ENCODE peak calls at places on chromosome 16, in five cellular contexts. One of them, this sample, is unnamed.

GRCh38 chr16:50559342-50559741 is 11.1 kb downstream of the NKD1 start:
- DNase-seq in CD8-positive, alpha-beta T cell: no peak
- DNase-seq in fibroblast of mammary gland: no peak
- DNase-seq in stromal cell of bone marrow: no peak
- DNase-seq in lower lobe of right lung: no peak
- DNase-seq in this sample: no peak

GRCh38 chr16:67437513-67437912 is 6.6 kb downstream of the HSD11B2 start:
- DNase-seq in CD8-positive, alpha-beta T cell: no peak
- DNase-seq in fibroblast of mammary gland: no peak
- DNase-seq in stromal cell of bone marrow: no peak
- DNase-seq in lower lobe of right lung: no peak
- DNase-seq in this sample: no peak

GRCh38 chr16:4659363-4660353 is 33.7 kb upstream of the NUDT16L1 start:
- DNase-seq in CD8-positive, alpha-beta T cell: no peak
- DNase-seq in fibroblast of mammary gland: peak
- DNase-seq in stromal cell of bone marrow: no peak
- DNase-seq in lower lobe of right lung: no peak
- DNase-seq in this sample: no peak

GRCh38 chr16:20380782-20381181 is 23.8 kb downstream of the PDILT start:
- DNase-seq in CD8-positive, alpha-beta T cell: no peak
- DNase-seq in fibroblast of mammary gland: no peak
- DNase-seq in stromal cell of bone marrow: no peak
- DNase-seq in lower lobe of right lung: no peak
- DNase-seq in this sample: no peak

GRCh38 chr16:86298166-86299131 is 211.9 kb upstream of the FOXF1 start:
- DNase-seq in CD8-positive, alpha-beta T cell: no peak
- DNase-seq in fibroblast of mammary gland: peak
- DNase-seq in stromal cell of bone marrow: no peak
- DNase-seq in lower lobe of right lung: no peak
- DNase-seq in this sample: no peak

GRCh38 chr16:49928176-49928892 is 72.4 kb upstream of the ZNF423 start:
- DNase-seq in CD8-positive, alpha-beta T cell: no peak
- DNase-seq in fibroblast of mammary gland: no peak
- DNase-seq in stromal cell of bone marrow: no peak
- DNase-seq in lower lobe of right lung: peak
- DNase-seq in this sample: no peak

GRCh38 chr16:354971-355441 is 2.5 kb upstream of the AXIN1 start:
- DNase-seq in CD8-positive, alpha-beta T cell: peak
- DNase-seq in fibroblast of mammary gland: no peak
- DNase-seq in stromal cell of bone marrow: no peak
- DNase-seq in lower lobe of right lung: no peak
- DNase-seq in this sample: no peak

GRCh38 chr16:89953671-89954406 is 5.3 kb downstream of the DEF8 start:
- DNase-seq in CD8-positive, alpha-beta T cell: no peak
- DNase-seq in fibroblast of mammary gland: no peak
- DNase-seq in stromal cell of bone marrow: no peak
- DNase-seq in lower lobe of right lung: no peak
- DNase-seq in this sample: no peak

GRCh38 chr16:59330030-59330670 is 596.0 kb upstream of the GOT2 start:
- DNase-seq in CD8-positive, alpha-beta T cell: no peak
- DNase-seq in fibroblast of mammary gland: no peak
- DNase-seq in stromal cell of bone marrow: no peak
- DNase-seq in lower lobe of right lung: no peak
- DNase-seq in this sample: no peak

GRCh38 chr16:57998992-57999365 is 1.5 kb downstream of the ZNF319 start:
- DNase-seq in CD8-positive, alpha-beta T cell: no peak
- DNase-seq in fibroblast of mammary gland: no peak
- DNase-seq in stromal cell of bone marrow: no peak
- DNase-seq in lower lobe of right lung: peak
- DNase-seq in this sample: no peak

GRCh38 chr16:28273511-28273910 is 18.8 kb upstream of the SBK1 start:
- DNase-seq in CD8-positive, alpha-beta T cell: no peak
- DNase-seq in fibroblast of mammary gland: no peak
- DNase-seq in stromal cell of bone marrow: no peak
- DNase-seq in lower lobe of right lung: no peak
- DNase-seq in this sample: no peak

GRCh38 chr16:75761111-75761510 is 34.8 kb upstream of the CPHXL start:
- DNase-seq in CD8-positive, alpha-beta T cell: no peak
- DNase-seq in fibroblast of mammary gland: peak
- DNase-seq in stromal cell of bone marrow: no peak
- DNase-seq in lower lobe of right lung: no peak
- DNase-seq in this sample: peak

GRCh38 chr16:85458952-85459351 is 154.2 kb upstream of the GSE1 start:
- DNase-seq in CD8-positive, alpha-beta T cell: no peak
- DNase-seq in fibroblast of mammary gland: no peak
- DNase-seq in stromal cell of bone marrow: no peak
- DNase-seq in lower lobe of right lung: no peak
- DNase-seq in this sample: no peak

GRCh38 chr16:9798474-9798873 is 383.8 kb downstream of the GRIN2A start:
- DNase-seq in CD8-positive, alpha-beta T cell: no peak
- DNase-seq in fibroblast of mammary gland: no peak
- DNase-seq in stromal cell of bone marrow: no peak
- DNase-seq in lower lobe of right lung: no peak
- DNase-seq in this sample: no peak

GRCh38 chr16:10982430-10983174 is 38.2 kb downstream of the CLEC16A start:
- DNase-seq in CD8-positive, alpha-beta T cell: no peak
- DNase-seq in fibroblast of mammary gland: peak
- DNase-seq in stromal cell of bone marrow: no peak
- DNase-seq in lower lobe of right lung: no peak
- DNase-seq in this sample: no peak

GRCh38 chr16:57305159-57305811 is 20.8 kb upstream of the PLLP start:
- DNase-seq in CD8-positive, alpha-beta T cell: no peak
- DNase-seq in fibroblast of mammary gland: no peak
- DNase-seq in stromal cell of bone marrow: peak
- DNase-seq in lower lobe of right lung: no peak
- DNase-seq in this sample: no peak

GRCh38 chr16:11025120-11025531 is 80.8 kb downstream of the CLEC16A start:
- DNase-seq in CD8-positive, alpha-beta T cell: no peak
- DNase-seq in fibroblast of mammary gland: no peak
- DNase-seq in stromal cell of bone marrow: no peak
- DNase-seq in lower lobe of right lung: no peak
- DNase-seq in this sample: no peak

GRCh38 chr16:85221081-85221809 is 109.0 kb upstream of the CIBAR2 start:
- DNase-seq in CD8-positive, alpha-beta T cell: no peak
- DNase-seq in fibroblast of mammary gland: no peak
- DNase-seq in stromal cell of bone marrow: no peak
- DNase-seq in lower lobe of right lung: no peak
- DNase-seq in this sample: no peak

GRCh38 chr16:3283525-3284447 is 495 bp downstream of the ZNF263 start:
- DNase-seq in CD8-positive, alpha-beta T cell: no peak
- DNase-seq in fibroblast of mammary gland: no peak
- DNase-seq in stromal cell of bone marrow: no peak
- DNase-seq in lower lobe of right lung: no peak
- DNase-seq in this sample: no peak

GRCh38 chr16:74990832-74991231 is 5.9 kb upstream of the WDR59 start:
- DNase-seq in CD8-positive, alpha-beta T cell: no peak
- DNase-seq in fibroblast of mammary gland: no peak
- DNase-seq in stromal cell of bone marrow: no peak
- DNase-seq in lower lobe of right lung: no peak
- DNase-seq in this sample: no peak

GRCh38 chr16:71781741-71782140 is 26.9 kb downstream of the AP1G1 start:
- DNase-seq in CD8-positive, alpha-beta T cell: no peak
- DNase-seq in fibroblast of mammary gland: peak
- DNase-seq in stromal cell of bone marrow: no peak
- DNase-seq in lower lobe of right lung: no peak
- DNase-seq in this sample: peak

GRCh38 chr16:68893710-68894705 is 50.7 kb downstream of the TANGO6 start:
- DNase-seq in CD8-positive, alpha-beta T cell: no peak
- DNase-seq in fibroblast of mammary gland: peak
- DNase-seq in stromal cell of bone marrow: no peak
- DNase-seq in lower lobe of right lung: no peak
- DNase-seq in this sample: peak

GRCh38 chr16:30054959-30055553 is 10.5 kb upstream of the ALDOA start:
- DNase-seq in CD8-positive, alpha-beta T cell: no peak
- DNase-seq in fibroblast of mammary gland: no peak
- DNase-seq in stromal cell of bone marrow: no peak
- DNase-seq in lower lobe of right lung: peak
- DNase-seq in this sample: no peak

GRCh38 chr16:67936124-67936875 is at the start of gene PSMB10:
- DNase-seq in CD8-positive, alpha-beta T cell: no peak
- DNase-seq in fibroblast of mammary gland: peak
- DNase-seq in stromal cell of bone marrow: no peak
- DNase-seq in lower lobe of right lung: peak
- DNase-seq in this sample: peak

GRCh38 chr16:10408824-10409381 is 23.0 kb downstream of the ATF7IP2 start:
- DNase-seq in CD8-positive, alpha-beta T cell: no peak
- DNase-seq in fibroblast of mammary gland: peak
- DNase-seq in stromal cell of bone marrow: no peak
- DNase-seq in lower lobe of right lung: no peak
- DNase-seq in this sample: no peak

GRCh38 chr16:51710930-51711563 is 560.0 kb upstream of the SALL1 start:
- DNase-seq in CD8-positive, alpha-beta T cell: no peak
- DNase-seq in fibroblast of mammary gland: no peak
- DNase-seq in stromal cell of bone marrow: no peak
- DNase-seq in lower lobe of right lung: no peak
- DNase-seq in this sample: no peak

GRCh38 chr16:57600048-57600835 is 28.2 kb upstream of the ADGRG1 start:
- DNase-seq in CD8-positive, alpha-beta T cell: no peak
- DNase-seq in fibroblast of mammary gland: peak
- DNase-seq in stromal cell of bone marrow: no peak
- DNase-seq in lower lobe of right lung: peak
- DNase-seq in this sample: no peak

GRCh38 chr16:18803569-18804462 is 2.5 kb upstream of the ARL6IP1 start:
- DNase-seq in CD8-positive, alpha-beta T cell: no peak
- DNase-seq in fibroblast of mammary gland: peak
- DNase-seq in stromal cell of bone marrow: no peak
- DNase-seq in lower lobe of right lung: no peak
- DNase-seq in this sample: no peak

This sample was measured in astrocyte of the cerebellum.